ENCODE peak calls at places on chromosomes 1 and 21, in six cellular contexts. P, H, O, R, J and Z are unnamed samples.

GRCh38 chr1:234605983-234606730 is 3.8 kb downstream of the IRF2BP2 start:
- DNase-seq in R (no peak), O (no peak), J (no peak), P (no peak), H (peak), Z (peak)

GRCh38 chr1:242428403-242429190 is 95.9 kb downstream of the PLD5 start:
- DNase-seq in P (no peak), J (no peak), O (no peak), R (no peak), H (no peak), Z (no peak)

GRCh38 chr1:2110738-2111673 is 60.8 kb downstream of the PRKCZ start:
- DNase-seq in O (no peak), J (no peak), P (no peak), H (no peak), R (no peak), Z (no peak)

GRCh38 chr1:229136817-229137216 is 134.1 kb upstream of the RAB4A start:
- DNase-seq in O (no peak), H (no peak), R (no peak), J (no peak), P (no peak), Z (no peak)

GRCh38 chr1:207181838-207182237 is 77.8 kb downstream of the C4BPA start:
- DNase-seq in P (no peak), J (no peak), H (no peak), O (no peak), R (no peak), Z (no peak)

GRCh38 chr21:45460611-45461368 is 55.8 kb downstream of the COL18A1 start:
- DNase-seq in O (no peak), J (no peak), H (no peak), P (no peak), R (no peak), Z (no peak)

GRCh38 chr1:22257286-22258275 is 114.7 kb upstream of the WNT4 start:
- DNase-seq in O (no peak), H (no peak), J (no peak), R (no peak), P (no peak), Z (no peak)

GRCh38 chr1:234963180-234963903 is 165.3 kb downstream of the TOMM20 start:
- DNase-seq in R (peak), H (peak), O (peak), J (peak), P (peak), Z (no peak)

GRCh38 chr1:91835087-91835521 is 50.8 kb downstream of the TGFBR3 start:
- DNase-seq in O (no peak), R (no peak), J (no peak), H (no peak), P (no peak), Z (no peak)